ENCODE peak calls at places on chromosomes 4 and X, in eight cellular contexts. T is activated CD8-positive, alpha-beta memory T cell treated with anti-CD3 and anti-CD28 coated beads for 1 hour; M is fibroblast of lung; S is activated T-cell treated with anti-CD3 and anti-CD28 coated beads, Interleukin-2, amount 50 U/mL, for 72 hours; A is kidney glomerular epithelial cell; R is epithelial cell of esophagus; N is heart left ventricle; H is GM03348. C is an unnamed sample.

GRCh38 chrX:10352536-10352935 is 195.8 kb downstream of the CLCN4 start:
- DNase-seq in H (no peak), R (no peak), S (no peak), A (no peak), M (no peak), T (no peak), N (no peak), C (no peak)

GRCh38 chr4:1278336-1278670 is 11.4 kb upstream of the MAEA start:
- DNase-seq in S (no peak), R (peak), M (peak), A (peak), H (no peak), T (no peak), N (no peak), C (no peak)

GRCh38 chr4:154526151-154526550 is 24.0 kb downstream of the PLRG1 start:
- DNase-seq in A (no peak), T (no peak), S (no peak), R (no peak), N (no peak), M (no peak), H (no peak), C (no peak)

GRCh38 chr4:74441744-74442143 is 3.2 kb upstream of the AREG start:
- DNase-seq in M (no peak), S (no peak), A (no peak), N (no peak), R (peak), T (no peak), H (no peak), C (no peak)

GRCh38 chr4:33649015-33649414 is 2595.3 kb downstream of the ARAP2 start:
- DNase-seq in H (peak), A (no peak), N (no peak), M (peak), T (no peak), R (peak), S (no peak), C (no peak)

GRCh38 chr4:182913036-182913435 is 4.2 kb downstream of the DCTD start:
- DNase-seq in H (no peak), R (no peak), M (no peak), T (no peak), A (no peak), N (no peak), S (no peak), C (no peak)

GRCh38 chrX:149114001-149114400 is 391.1 kb downstream of the IDS start:
- DNase-seq in S (no peak), M (no peak), H (no peak), T (no peak), A (no peak), N (no peak), R (no peak), C (no peak)

GRCh38 chr4:168636040-168636439 is 139.2 kb downstream of the PALLD start:
- DNase-seq in H (no peak), R (no peak), S (no peak), A (no peak), N (no peak), M (no peak), T (no peak), C (no peak)

GRCh38 chrX:151981129-151981528 is 6.7 kb upstream of the GABRE start:
- DNase-seq in T (no peak), N (no peak), R (peak), H (peak), S (no peak), A (no peak), M (peak), C (no peak)

GRCh38 chr4:109739547-109739946 is 9.7 kb upstream of the PLA2G12A start:
- DNase-seq in H (no peak), S (no peak), R (peak), N (no peak), T (no peak), A (no peak), M (peak), C (no peak)

GRCh38 chr4:153022233-153022632 is 86.1 kb downstream of the FHDC1 start:
- DNase-seq in A (no peak), H (no peak), N (no peak), M (no peak), R (peak), S (no peak), T (no peak), C (no peak)

GRCh38 chrX:15674514-15674898 is 9.9 kb upstream of the CLTRN start:
- DNase-seq in N (peak), H (peak), S (peak), A (peak), R (peak), M (no peak), T (peak), C (no peak)

GRCh38 chrX:13837290-13837745 is 20.4 kb upstream of the GPM6B start:
- DNase-seq in M (peak), R (no peak), A (no peak), S (no peak), T (no peak), H (no peak), N (no peak), C (no peak)

GRCh38 chr4:86664959-86665358 is 70.8 kb downstream of the PTPN13 start:
- DNase-seq in S (no peak), A (peak), R (peak), T (no peak), M (peak), H (peak), N (no peak), C (no peak)

GRCh38 chrX:41499195-41499594 is 52.1 kb downstream of the NYX start:
- DNase-seq in T (no peak), H (no peak), A (no peak), R (no peak), M (no peak), S (no peak), N (no peak), C (no peak)

GRCh38 chrX:53082773-53083616 is 828 bp downstream of the TSPYL2 start:
- DNase-seq in M (no peak), S (no peak), R (no peak), N (no peak), H (no peak), A (no peak), T (no peak), C (no peak)

GRCh38 chr4:130288576-130288975 is 1192.6 kb downstream of the C4orf33 start:
- DNase-seq in N (no peak), S (no peak), T (no peak), H (no peak), M (no peak), A (no peak), R (no peak), C (no peak)

GRCh38 chr4:2313366-2313765 is 51.5 kb upstream of the MXD4 start:
- DNase-seq in A (no peak), N (no peak), T (no peak), H (no peak), S (no peak), M (no peak), R (no peak), C (no peak)

GRCh38 chr4:24743931-24744330 is 51.4 kb upstream of the SOD3 start:
- DNase-seq in H (no peak), R (no peak), S (no peak), T (no peak), M (peak), A (no peak), N (no peak), C (no peak)

GRCh38 chrX:118179161-118179560 is 62.6 kb upstream of the KLHL13 start:
- DNase-seq in T (no peak), S (no peak), M (no peak), A (no peak), R (no peak), N (no peak), H (no peak), C (no peak)

GRCh38 chr4:47410271-47410670 is 53.2 kb downstream of the COMMD8 start:
- DNase-seq in A (no peak), S (no peak), M (no peak), N (no peak), R (no peak), H (no peak), T (no peak), C (no peak)

GRCh38 chr4:141099326-141099725 is 33.9 kb downstream of the RNF150 start:
- DNase-seq in M (peak), A (no peak), R (no peak), N (no peak), T (no peak), H (peak), S (no peak), C (no peak)

GRCh38 chr4:156830356-156830755 is 141.2 kb downstream of the PDGFC start:
- DNase-seq in H (peak), A (no peak), M (peak), T (no peak), R (peak), S (no peak), N (no peak), C (no peak)

GRCh38 chr4:161546902-161547301 is 616.9 kb downstream of the FSTL5 start:
- DNase-seq in S (no peak), A (no peak), M (peak), R (peak), N (no peak), H (no peak), T (no peak), C (no peak)

GRCh38 chr4:106245176-106245575 is 70.8 kb downstream of the TBCK start:
- DNase-seq in M (no peak), S (no peak), R (peak), N (no peak), A (no peak), H (no peak), T (no peak), C (no peak)

GRCh38 chr4:26687728-26688127 is 103.8 kb downstream of the TBC1D19 start:
- DNase-seq in M (peak), R (peak), H (peak), A (peak), N (no peak), S (no peak), T (no peak), C (no peak)

GRCh38 chr4:8248091-8248490 is 21.5 kb upstream of the HTRA3 start:
- DNase-seq in R (peak), T (no peak), M (no peak), H (no peak), S (no peak), A (no peak), N (no peak), C (no peak)

GRCh38 chr4:76688737-76689078 is 209.2 kb downstream of the SOWAHB start:
- DNase-seq in A (peak), M (peak), R (peak), N (no peak), T (no peak), H (no peak), S (no peak), C (no peak)

GRCh38 chrX:150533863-150534262 is 34.6 kb upstream of the MTM1 start:
- DNase-seq in R (peak), N (no peak), T (no peak), M (peak), S (no peak), A (no peak), H (no peak), C (no peak)

GRCh38 chr4:1633993-1634392 is 50.1 kb downstream of the FAM53A start:
- DNase-seq in R (no peak), M (no peak), A (no peak), H (no peak), T (no peak), N (no peak), S (no peak), C (no peak)

GRCh38 chrX:41045960-41046567 is 39.2 kb upstream of the USP9X start:
- DNase-seq in S (no peak), H (peak), M (no peak), R (no peak), T (no peak), N (no peak), A (no peak), C (no peak)

GRCh38 chr4:7444314-7444713 is 9.6 kb upstream of the PSAPL1 start:
- DNase-seq in R (no peak), T (no peak), N (no peak), M (no peak), A (no peak), H (no peak), S (no peak), C (no peak)

GRCh38 chr4:16443504-16444088 is 217.3 kb upstream of the TAPT1 start:
- DNase-seq in T (no peak), A (peak), R (peak), S (no peak), N (no peak), H (peak), M (peak), C (no peak)

GRCh38 chr4:48639816-48640215 is 140.3 kb downstream of the FRYL start:
- DNase-seq in H (no peak), M (no peak), N (no peak), R (peak), S (no peak), A (no peak), T (no peak), C (no peak)

GRCh38 chrX:30196322-30196721 is 19.0 kb upstream of the MAGEB2 start:
- DNase-seq in N (no peak), H (peak), S (no peak), T (no peak), A (peak), R (peak), M (peak), C (no peak)